ENCODE peak calls at places on chromosome 17, in eight cellular contexts. N is suprapubic skin, A is stomach, X is foreskin fibroblast, R is Caco-2, Y is ovary, L is A673, C is fibroblast of the aortic adventitia. M is an unnamed sample.

GRCh38 chr17:4796550-4796915 is 569 bp downstream of the PSMB6 start:
- DNase-seq in N (no peak), A (no peak), X (no peak), R (no peak), Y (no peak), L (peak), C (peak), M (no peak)

GRCh38 chr17:28339431-28339830 is 3.9 kb downstream of the TNFAIP1 start:
- DNase-seq in N (no peak), A (no peak), X (no peak), R (no peak), Y (no peak), L (no peak), C (no peak), M (no peak)

GRCh38 chr17:29178750-29179231 is 1.4 kb downstream of the MYO18A start:
- DNase-seq in N (peak), A (peak), X (no peak), R (no peak), Y (no peak), L (no peak), C (no peak), M (no peak)

GRCh38 chr17:1880851-1881630 is 51.2 kb downstream of the RPA1 start:
- DNase-seq in N (no peak), A (no peak), X (peak), R (no peak), Y (no peak), L (no peak), C (no peak), M (no peak)

GRCh38 chr17:4947010-4947410 is 1.3 kb downstream of the PFN1 start:
- DNase-seq in N (no peak), A (no peak), X (no peak), R (no peak), Y (no peak), L (peak), C (no peak), M (no peak)

GRCh38 chr17:56933868-56934267 is 20.0 kb upstream of the TRIM25 start:
- DNase-seq in N (no peak), A (no peak), X (no peak), R (no peak), Y (no peak), L (no peak), C (no peak), M (no peak)

GRCh38 chr17:44067547-44067945 is 1.1 kb upstream of the LSM12 start:
- DNase-seq in N (no peak), A (no peak), X (no peak), R (no peak), Y (no peak), L (no peak), C (no peak), M (no peak)

GRCh38 chr17:65332375-65332774 is 195.2 kb downstream of the RGS9 start:
- DNase-seq in N (no peak), A (no peak), X (peak), R (no peak), Y (no peak), L (no peak), C (peak), M (no peak)

GRCh38 chr17:13212861-13213260 is 195.0 kb upstream of the ELAC2 start:
- DNase-seq in N (no peak), A (no peak), X (no peak), R (no peak), Y (no peak), L (no peak), C (no peak), M (no peak)

GRCh38 chr17:43983515-43984411 is 20.7 kb upstream of the NAGS start:
- DNase-seq in N (no peak), A (peak), X (no peak), R (peak), Y (no peak), L (no peak), C (no peak), M (no peak)

GRCh38 chr17:29126268-29126923 is 53.8 kb downstream of the MYO18A start:
- DNase-seq in N (no peak), A (no peak), X (no peak), R (no peak), Y (no peak), L (no peak), C (no peak), M (no peak)

GRCh38 chr17:72430611-72431432 is 310.0 kb downstream of the SOX9 start:
- DNase-seq in N (no peak), A (no peak), X (no peak), R (peak), Y (no peak), L (peak), C (no peak), M (no peak)

GRCh38 chr17:61340431-61340830 is 59.2 kb upstream of the TBX2 start:
- DNase-seq in N (no peak), A (no peak), X (no peak), R (no peak), Y (no peak), L (no peak), C (no peak), M (no peak)

GRCh38 chr17:74920306-74920620 is 2.8 kb downstream of the USH1G start:
- DNase-seq in N (no peak), A (no peak), X (no peak), R (no peak), Y (no peak), L (no peak), C (no peak), M (no peak)

GRCh38 chr17:76000016-76000754 is 470 bp upstream of the CDK3 start:
- DNase-seq in N (no peak), A (peak), X (no peak), R (peak), Y (no peak), L (peak), C (no peak), M (peak)

GRCh38 chr17:77506371-77506991 is 365.7 kb downstream of the SEC14L1 start:
- DNase-seq in N (no peak), A (no peak), X (no peak), R (no peak), Y (no peak), L (no peak), C (no peak), M (no peak)

GRCh38 chr17:48586355-48586924 is 3.6 kb downstream of the HOXB3 start:
- DNase-seq in N (no peak), A (no peak), X (no peak), R (no peak), Y (no peak), L (peak), C (no peak), M (no peak)

GRCh38 chr17:3981455-3981854 is 17.2 kb upstream of the ATP2A3 start:
- DNase-seq in N (no peak), A (no peak), X (no peak), R (no peak), Y (no peak), L (no peak), C (no peak), M (no peak)

GRCh38 chr17:68378202-68379149 is 78.8 kb downstream of the WIPI1 start:
- DNase-seq in N (peak), A (peak), X (peak), R (peak), Y (peak), L (peak), C (peak), M (peak)

GRCh38 chr17:29621751-29622194 is 939 bp downstream of the CORO6 start:
- DNase-seq in N (no peak), A (no peak), X (no peak), R (no peak), Y (no peak), L (no peak), C (no peak), M (no peak)

GRCh38 chr17:82450357-82451106 is at the start of gene CYBC1:
- DNase-seq in N (peak), A (peak), X (peak), R (peak), Y (peak), L (peak), C (peak), M (peak)

GRCh38 chr17:43341705-43342600 is 56.8 kb upstream of the ARL4D start:
- DNase-seq in N (no peak), A (no peak), X (peak), R (no peak), Y (no peak), L (no peak), C (peak), M (no peak)

GRCh38 chr17:77610518-77610893 is 348.0 kb upstream of the TNRC6C start:
- DNase-seq in N (peak), A (no peak), X (no peak), R (no peak), Y (no peak), L (no peak), C (no peak), M (no peak)

GRCh38 chr17:47995241-47995935 is 24.5 kb downstream of the CDK5RAP3 start:
- DNase-seq in N (no peak), A (no peak), X (no peak), R (no peak), Y (no peak), L (no peak), C (no peak), M (no peak)

GRCh38 chr17:83156408-83156807 is 77.0 kb downstream of the METRNL start:
- DNase-seq in N (no peak), A (no peak), X (no peak), R (no peak), Y (no peak), L (no peak), C (no peak), M (no peak)

GRCh38 chr17:21210411-21211076 is 3.4 kb downstream of the TMEM11 start:
- DNase-seq in N (no peak), A (no peak), X (no peak), R (no peak), Y (no peak), L (no peak), C (no peak), M (no peak)

GRCh38 chr17:48294193-48294909 is 135.7 kb downstream of the SKAP1 start:
- DNase-seq in N (no peak), A (no peak), X (no peak), R (no peak), Y (no peak), L (no peak), C (no peak), M (no peak)

GRCh38 chr17:32755045-32755805 is 121.7 kb downstream of the MYO1D start:
- DNase-seq in N (no peak), A (no peak), X (peak), R (no peak), Y (no peak), L (peak), C (peak), M (peak)

GRCh38 chr17:77304051-77304745 is 163.4 kb downstream of the SEC14L1 start:
- DNase-seq in N (no peak), A (no peak), X (peak), R (no peak), Y (no peak), L (no peak), C (no peak), M (no peak)

GRCh38 chr17:299546-299945 is 53.1 kb downstream of the RPH3AL start:
- DNase-seq in N (no peak), A (no peak), X (no peak), R (no peak), Y (no peak), L (no peak), C (no peak), M (no peak)

GRCh38 chr17:77677210-77677609 is 281.3 kb upstream of the TNRC6C start:
- DNase-seq in N (no peak), A (no peak), X (no peak), R (no peak), Y (no peak), L (no peak), C (no peak), M (no peak)

GRCh38 chr17:75006653-75007052 is 5.8 kb upstream of the MRPL58 start:
- DNase-seq in N (no peak), A (no peak), X (no peak), R (no peak), Y (no peak), L (no peak), C (no peak), M (no peak)

GRCh38 chr17:179066-179432 is 2.4 kb downstream of the DOC2B start:
- DNase-seq in N (no peak), A (no peak), X (no peak), R (no peak), Y (no peak), L (no peak), C (no peak), M (no peak)

GRCh38 chr17:42107124-42107523 is 5.4 kb downstream of the DHX58 start:
- DNase-seq in N (no peak), A (no peak), X (no peak), R (no peak), Y (no peak), L (no peak), C (no peak), M (no peak)
- TF ChIP-seq CTCF in N (no peak), A (no peak), X (no peak), R (no peak), Y (no peak), L (no peak), C (no peak), M (no peak)

GRCh38 chr17:8002646-8003593 is 505 bp downstream of the GUCY2D start:
- DNase-seq in N (no peak), A (no peak), X (no peak), R (no peak), Y (no peak), L (no peak), C (no peak), M (no peak)

GRCh38 chr17:8005357-8005756 is 2.9 kb downstream of the GUCY2D start:
- DNase-seq in N (no peak), A (no peak), X (no peak), R (no peak), Y (no peak), L (no peak), C (no peak), M (no peak)

GRCh38 chr17:8001976-8002645 is at the start of gene GUCY2D:
- DNase-seq in N (no peak), A (no peak), X (no peak), R (no peak), Y (no peak), L (no peak), C (no peak), M (no peak)

GRCh38 chr17:8004899-8005298 is 2.5 kb downstream of the GUCY2D start:
- DNase-seq in N (no peak), A (no peak), X (no peak), R (no peak), Y (no peak), L (no peak), C (peak), M (no peak)

GRCh38 chr17:8003594-8004181 is 1.3 kb downstream of the GUCY2D start:
- DNase-seq in N (no peak), A (no peak), X (no peak), R (no peak), Y (no peak), L (no peak), C (no peak), M (no peak)
- H3K4me3 ChIP-seq in N (peak), A (peak), X (no peak), R (no peak), Y (no peak), L (no peak), C (no peak), M (no peak)

GRCh38 chr17:50308666-50309065 is 34.4 kb downstream of the TMEM92 start:
- DNase-seq in N (no peak), A (no peak), X (no peak), R (no peak), Y (no peak), L (no peak), C (peak), M (no peak)

GRCh38 chr17:50311112-50311460 is 34.8 kb upstream of the XYLT2 start:
- DNase-seq in N (no peak), A (no peak), X (no peak), R (no peak), Y (no peak), L (no peak), C (no peak), M (no peak)

GRCh38 chr17:50310455-50311111 is 35.3 kb upstream of the XYLT2 start:
- DNase-seq in N (no peak), A (no peak), X (no peak), R (no peak), Y (no peak), L (no peak), C (no peak), M (no peak)

GRCh38 chr17:50312311-50312710 is 33.6 kb upstream of the XYLT2 start:
- DNase-seq in N (no peak), A (peak), X (no peak), R (no peak), Y (no peak), L (no peak), C (no peak), M (no peak)

GRCh38 chr17:50311483-50311882 is 34.4 kb upstream of the XYLT2 start:
- DNase-seq in N (no peak), A (no peak), X (no peak), R (no peak), Y (no peak), L (no peak), C (no peak), M (no peak)
- TF ChIP-seq CTCF in N (no peak), A (no peak), X (no peak), R (no peak), Y (no peak), L (no peak), C (no peak), M (no peak)

GRCh38 chr17:40346061-40346767 is 18.3 kb downstream of the GJD3 start:
- DNase-seq in N (no peak), A (no peak), X (no peak), R (no peak), Y (no peak), L (no peak), C (no peak), M (no peak)
- H3K4me3 ChIP-seq in N (peak), A (peak), X (peak), R (peak), Y (peak), L (no peak), C (peak), M (no peak)

GRCh38 chr17:59193463-59193862 is 16.4 kb upstream of the SMG8 start:
- DNase-seq in N (no peak), A (no peak), X (no peak), R (no peak), Y (no peak), L (no peak), C (no peak), M (no peak)

GRCh38 chr17:59185997-59186396 is 23.8 kb upstream of the SMG8 start:
- DNase-seq in N (no peak), A (no peak), X (no peak), R (no peak), Y (no peak), L (no peak), C (no peak), M (no peak)

DNA sequence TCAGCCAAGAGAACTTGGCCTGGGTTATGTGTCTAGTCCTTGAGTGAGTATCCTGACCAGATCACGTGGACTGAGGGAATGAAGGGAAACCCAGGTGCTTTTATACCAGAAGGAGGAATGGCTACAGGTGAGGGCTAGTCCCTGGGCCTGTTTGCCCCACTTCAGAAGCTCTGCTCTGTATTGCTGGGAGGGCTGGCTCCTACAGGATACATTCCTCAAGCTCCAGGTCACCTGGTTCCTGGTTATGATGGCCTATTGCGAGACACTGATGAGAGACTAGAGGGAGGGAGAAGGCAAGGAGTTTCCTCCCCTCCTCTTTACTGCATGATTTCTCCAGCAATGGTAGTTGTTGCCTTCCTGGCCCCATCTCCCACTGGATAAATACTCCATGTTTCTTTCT is 19.0 kb upstream of the SMG8 start:
- DNase-seq in N (no peak), A (no peak), X (no peak), R (no peak), Y (no peak), L (no peak), C (no peak), M (no peak)
- TF ChIP-seq CTCF in N (no peak), A (no peak), X (no peak), R (no peak), Y (no peak), L (no peak), C (no peak), M (no peak)

GRCh38 chr17:9330903-9331272 is 244.7 kb downstream of the STX8 start:
- DNase-seq in N (no peak), A (no peak), X (no peak), R (no peak), Y (no peak), L (no peak), C (no peak), M (no peak)

GRCh38 chr17:9329251-9329921 is 246.2 kb downstream of the STX8 start:
- DNase-seq in N (no peak), A (no peak), X (no peak), R (no peak), Y (no peak), L (no peak), C (no peak), M (no peak)

GRCh38 chr17:9332164-9332527 is 243.5 kb downstream of the STX8 start:
- DNase-seq in N (no peak), A (no peak), X (no peak), R (no peak), Y (no peak), L (no peak), C (no peak), M (no peak)

GRCh38 chr17:9331512-9332163 is 244.0 kb downstream of the STX8 start:
- DNase-seq in N (no peak), A (no peak), X (no peak), R (no peak), Y (no peak), L (no peak), C (no peak), M (no peak)

DNA sequence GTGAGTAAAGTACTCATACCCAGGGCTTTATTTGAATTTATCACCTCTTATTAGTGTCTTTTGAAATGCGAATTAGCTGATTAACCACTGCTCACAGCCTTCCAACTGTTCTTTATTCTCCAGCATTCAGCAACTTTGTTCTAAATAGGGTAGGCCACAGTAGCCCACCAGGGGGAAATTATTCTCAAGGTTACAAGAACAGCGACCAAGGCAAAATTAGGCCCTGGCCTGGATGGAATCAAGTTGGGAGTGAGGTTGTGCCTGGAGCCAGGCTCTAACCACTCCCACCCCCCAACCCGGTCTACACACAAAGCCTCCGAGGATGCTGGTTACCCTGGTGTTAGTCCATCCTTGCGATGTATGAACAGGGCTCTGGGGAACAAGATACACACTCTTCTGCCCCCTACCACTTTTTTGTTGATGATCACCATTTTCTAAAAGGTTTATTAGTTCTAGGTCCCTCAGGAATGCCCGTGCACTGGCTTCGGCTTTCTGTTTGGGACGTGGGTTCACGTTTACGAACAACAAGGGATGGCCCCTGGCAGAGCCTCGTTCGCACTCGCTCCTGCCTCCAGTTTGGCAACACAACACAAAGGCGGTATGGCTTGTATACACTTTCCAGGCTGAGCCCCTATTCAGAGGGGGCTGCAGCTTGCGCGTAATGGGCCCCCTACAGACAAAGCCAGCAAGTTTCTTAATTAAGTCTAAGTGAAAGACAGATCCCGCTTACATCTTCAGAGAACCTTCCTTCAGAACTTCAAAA is 245.3 kb downstream of the STX8 start:
- DNase-seq in N (no peak), A (no peak), X (no peak), R (no peak), Y (no peak), L (no peak), C (no peak), M (no peak)
- H3K4me3 ChIP-seq in N (no peak), A (no peak), X (no peak), R (no peak), Y (no peak), L (no peak), C (no peak), M (no peak)

DNA sequence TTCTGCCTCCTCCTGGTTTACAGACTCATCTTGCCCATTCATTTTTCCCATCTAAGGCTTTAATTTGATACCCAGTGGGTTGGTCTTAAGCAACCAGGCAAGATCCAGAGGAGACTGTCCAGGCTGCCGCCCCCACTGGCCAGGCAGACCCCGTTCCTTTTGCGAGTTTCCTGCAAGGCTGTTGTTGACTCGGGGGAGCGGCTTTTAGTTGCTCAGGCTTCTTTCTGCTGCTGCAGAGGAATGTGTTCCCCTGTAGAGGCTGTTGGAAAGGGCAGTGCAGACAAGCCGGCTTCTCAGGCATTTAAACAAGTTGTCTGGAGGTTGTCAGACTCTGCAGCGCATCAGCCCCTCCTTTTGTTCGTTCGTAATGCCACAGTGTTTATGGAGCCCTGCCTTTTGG is 231.2 kb downstream of the PRKCA start:
- DNase-seq in N (no peak), A (no peak), X (no peak), R (no peak), Y (peak), L (peak), C (peak), M (no peak)
- TF ChIP-seq CTCF in N (no peak), A (no peak), X (no peak), R (no peak), Y (no peak), L (no peak), C (no peak), M (no peak)